ENCODE peak calls at places on chromosomes 1 and 21, in four cellular contexts. One of them, this sample, is unnamed.
A peak's percentile ranks its signal among the peaks of the same experiment; 100 is the strongest.

GRCh38 chr1:231918239-231919015 is 291.8 kb downstream of the DISC1 start:
- DNase-seq in stimulated activated CD8-positive, alpha-beta memory T cell treated with anti-CD3 and anti-CD28 coated beads, Interleukin-4, amount 100 ng/mL, for 48 hours: no peak
- DNase-seq in lower leg skin: no peak
- DNase-seq in HS-5: no peak
- DNase-seq in this sample: no peak

GRCh38 chr21:26844258-26845065 is 747 bp downstream of the ADAMTS1 start:
- DNase-seq in stimulated activated CD8-positive, alpha-beta memory T cell treated with anti-CD3 and anti-CD28 coated beads, Interleukin-4, amount 100 ng/mL, for 48 hours: peak; percentile 29
- DNase-seq in lower leg skin: no peak
- DNase-seq in HS-5: no peak
- DNase-seq in this sample: peak; percentile 65

GRCh38 chr1:7407547-7407895 is 363.6 kb upstream of the VAMP3 start:
- DNase-seq in HS-5: no peak
- DNase-seq in stimulated activated CD8-positive, alpha-beta memory T cell treated with anti-CD3 and anti-CD28 coated beads, Interleukin-4, amount 100 ng/mL, for 48 hours: peak; percentile 5
- DNase-seq in lower leg skin: peak; percentile 6
- DNase-seq in this sample: no peak

GRCh38 chr1:185401019-185401418 is 84.0 kb upstream of the IVNS1ABP start:
- DNase-seq in lower leg skin: no peak
- DNase-seq in stimulated activated CD8-positive, alpha-beta memory T cell treated with anti-CD3 and anti-CD28 coated beads, Interleukin-4, amount 100 ng/mL, for 48 hours: no peak
- DNase-seq in HS-5: no peak
- DNase-seq in this sample: no peak

GRCh38 chr1:159090566-159091546 is 14.3 kb upstream of the AIM2 start:
- DNase-seq in stimulated activated CD8-positive, alpha-beta memory T cell treated with anti-CD3 and anti-CD28 coated beads, Interleukin-4, amount 100 ng/mL, for 48 hours: no peak
- DNase-seq in lower leg skin: no peak
- DNase-seq in HS-5: no peak
- DNase-seq in this sample: no peak

GRCh38 chr21:26047279-26047967 is 123.1 kb downstream of the APP start:
- DNase-seq in stimulated activated CD8-positive, alpha-beta memory T cell treated with anti-CD3 and anti-CD28 coated beads, Interleukin-4, amount 100 ng/mL, for 48 hours: no peak
- DNase-seq in HS-5: no peak
- DNase-seq in lower leg skin: no peak
- DNase-seq in this sample: no peak

GRCh38 chr1:173502104-173502503 is 25.0 kb downstream of the PRDX6 start:
- DNase-seq in lower leg skin: no peak
- DNase-seq in stimulated activated CD8-positive, alpha-beta memory T cell treated with anti-CD3 and anti-CD28 coated beads, Interleukin-4, amount 100 ng/mL, for 48 hours: no peak
- DNase-seq in HS-5: no peak
- DNase-seq in this sample: no peak

GRCh38 chr1:211633523-211633843 is 41.9 kb downstream of the NEK2 start:
- DNase-seq in lower leg skin: no peak
- DNase-seq in HS-5: no peak
- DNase-seq in stimulated activated CD8-positive, alpha-beta memory T cell treated with anti-CD3 and anti-CD28 coated beads, Interleukin-4, amount 100 ng/mL, for 48 hours: no peak
- DNase-seq in this sample: no peak

GRCh38 chr1:233367057-233367759 is 39.7 kb downstream of the MAP3K21 start:
- DNase-seq in lower leg skin: no peak
- DNase-seq in stimulated activated CD8-positive, alpha-beta memory T cell treated with anti-CD3 and anti-CD28 coated beads, Interleukin-4, amount 100 ng/mL, for 48 hours: no peak
- DNase-seq in HS-5: no peak
- DNase-seq in this sample: no peak

GRCh38 chr21:42973991-42974831 is at the start of gene PKNOX1:
- DNase-seq in stimulated activated CD8-positive, alpha-beta memory T cell treated with anti-CD3 and anti-CD28 coated beads, Interleukin-4, amount 100 ng/mL, for 48 hours: peak; percentile 99
- DNase-seq in HS-5: peak; percentile 87
- DNase-seq in lower leg skin: peak; percentile 98
- DNase-seq in this sample: peak; percentile 98

GRCh38 chr1:59427155-59427554 is 130.3 kb downstream of the FGGY start:
- DNase-seq in HS-5: no peak
- DNase-seq in lower leg skin: peak; percentile 54
- DNase-seq in stimulated activated CD8-positive, alpha-beta memory T cell treated with anti-CD3 and anti-CD28 coated beads, Interleukin-4, amount 100 ng/mL, for 48 hours: no peak
- DNase-seq in this sample: no peak

GRCh38 chr1:173507847-173508209 is 30.7 kb downstream of the PRDX6 start:
- DNase-seq in HS-5: no peak
- DNase-seq in lower leg skin: no peak
- DNase-seq in stimulated activated CD8-positive, alpha-beta memory T cell treated with anti-CD3 and anti-CD28 coated beads, Interleukin-4, amount 100 ng/mL, for 48 hours: no peak
- DNase-seq in this sample: no peak

GRCh38 chr1:224894915-224895314 is 34.6 kb upstream of the DNAH14 start:
- DNase-seq in lower leg skin: no peak
- DNase-seq in HS-5: no peak
- DNase-seq in stimulated activated CD8-positive, alpha-beta memory T cell treated with anti-CD3 and anti-CD28 coated beads, Interleukin-4, amount 100 ng/mL, for 48 hours: no peak
- DNase-seq in this sample: no peak

GRCh38 chr1:56123421-56123820 is 455.9 kb downstream of the PLPP3 start:
- DNase-seq in HS-5: peak; percentile 16
- DNase-seq in lower leg skin: no peak
- DNase-seq in stimulated activated CD8-positive, alpha-beta memory T cell treated with anti-CD3 and anti-CD28 coated beads, Interleukin-4, amount 100 ng/mL, for 48 hours: no peak
- DNase-seq in this sample: no peak

GRCh38 chr1:8370928-8371327 is 53.0 kb downstream of the SLC45A1 start:
- DNase-seq in lower leg skin: no peak
- DNase-seq in stimulated activated CD8-positive, alpha-beta memory T cell treated with anti-CD3 and anti-CD28 coated beads, Interleukin-4, amount 100 ng/mL, for 48 hours: no peak
- DNase-seq in HS-5: no peak
- DNase-seq in this sample: no peak

GRCh38 chr1:59142663-59143487 is 154.0 kb upstream of the FGGY start:
- DNase-seq in lower leg skin: peak; percentile 53
- DNase-seq in stimulated activated CD8-positive, alpha-beta memory T cell treated with anti-CD3 and anti-CD28 coated beads, Interleukin-4, amount 100 ng/mL, for 48 hours: no peak
- DNase-seq in HS-5: peak; percentile 98
- DNase-seq in this sample: no peak

GRCh38 chr1:231487019-231487418 is 41.5 kb upstream of the TSNAX start:
- DNase-seq in stimulated activated CD8-positive, alpha-beta memory T cell treated with anti-CD3 and anti-CD28 coated beads, Interleukin-4, amount 100 ng/mL, for 48 hours: no peak
- DNase-seq in HS-5: peak; percentile 33
- DNase-seq in lower leg skin: no peak
- DNase-seq in this sample: no peak

GRCh38 chr1:211935448-211935970 is 99.8 kb downstream of the INTS7 start:
- DNase-seq in HS-5: no peak
- DNase-seq in lower leg skin: no peak
- DNase-seq in stimulated activated CD8-positive, alpha-beta memory T cell treated with anti-CD3 and anti-CD28 coated beads, Interleukin-4, amount 100 ng/mL, for 48 hours: peak; percentile 76
- DNase-seq in this sample: no peak